ENCODE peak calls at places on chromosomes 13 and 19, in four cellular contexts. D, Q, G and A are unnamed samples.

GRCh38 chr13:59834801-59835200 is 328.9 kb downstream of the DIAPH3 start:
- DNase-seq in D (no peak), Q (peak), G (no peak), A (no peak)

GRCh38 chr19:56971230-56971629 is 130.7 kb upstream of the PEG3 start:
- DNase-seq in D (no peak), Q (no peak), G (no peak), A (no peak)

GRCh38 chr13:110089815-110090214 is 217.1 kb downstream of the COL4A1 start:
- DNase-seq in D (no peak), Q (no peak), G (no peak), A (no peak)

GRCh38 chr19:46863818-46864629 is 3.2 kb downstream of the ARHGAP35 start:
- DNase-seq in D (peak), Q (peak), G (peak), A (peak)

GRCh38 chr13:75762066-75762937 is 126.2 kb downstream of the LMO7 start:
- DNase-seq in D (no peak), Q (peak), G (no peak), A (no peak)

GRCh38 chr13:62246581-62246980 is 830.9 kb upstream of the PCDH20 start:
- DNase-seq in D (no peak), Q (no peak), G (no peak), A (no peak)

GRCh38 chr13:106110241-106110855 is 425.1 kb downstream of the EFNB2 start:
- DNase-seq in D (peak), Q (peak), G (no peak), A (no peak)

GRCh38 chr19:4575267-4575793 is 15.8 kb upstream of the SEMA6B start:
- DNase-seq in D (peak), Q (peak), G (peak), A (peak)

GRCh38 chr13:43154839-43155238 is 131.5 kb downstream of the DNAJC15 start:
- DNase-seq in D (peak), Q (no peak), G (no peak), A (no peak)

GRCh38 chr13:44815507-44816074 is 173.7 kb downstream of the NUFIP1 start:
- DNase-seq in D (peak), Q (peak), G (peak), A (no peak)

GRCh38 chr13:41352935-41353801 is 42.1 kb downstream of the NAA16 start:
- DNase-seq in D (peak), Q (peak), G (peak), A (no peak)

GRCh38 chr13:21234537-21234936 is 58.1 kb downstream of the MRPL57 start:
- DNase-seq in D (no peak), Q (no peak), G (no peak), A (no peak)

GRCh38 chr19:1853295-1854031 is 5.2 kb upstream of the REXO1 start:
- DNase-seq in D (peak), Q (peak), G (peak), A (peak)

GRCh38 chr19:1855828-1856255 is 7.5 kb downstream of the KLF16 start:
- DNase-seq in D (no peak), Q (peak), G (no peak), A (no peak)

GRCh38 chr19:1855040-1855827 is 7.0 kb upstream of the REXO1 start:
- DNase-seq in D (peak), Q (peak), G (peak), A (peak)

GRCh38 chr19:1854032-1854541 is 5.8 kb upstream of the REXO1 start:
- DNase-seq in D (no peak), Q (no peak), G (no peak), A (no peak)

GRCh38 chr19:1854542-1855039 is 6.3 kb upstream of the REXO1 start:
- DNase-seq in D (peak), Q (no peak), G (peak), A (no peak)
- H2BK5ac ChIP-seq in D (no peak), Q (peak), G (no peak), A (peak)

DNA sequence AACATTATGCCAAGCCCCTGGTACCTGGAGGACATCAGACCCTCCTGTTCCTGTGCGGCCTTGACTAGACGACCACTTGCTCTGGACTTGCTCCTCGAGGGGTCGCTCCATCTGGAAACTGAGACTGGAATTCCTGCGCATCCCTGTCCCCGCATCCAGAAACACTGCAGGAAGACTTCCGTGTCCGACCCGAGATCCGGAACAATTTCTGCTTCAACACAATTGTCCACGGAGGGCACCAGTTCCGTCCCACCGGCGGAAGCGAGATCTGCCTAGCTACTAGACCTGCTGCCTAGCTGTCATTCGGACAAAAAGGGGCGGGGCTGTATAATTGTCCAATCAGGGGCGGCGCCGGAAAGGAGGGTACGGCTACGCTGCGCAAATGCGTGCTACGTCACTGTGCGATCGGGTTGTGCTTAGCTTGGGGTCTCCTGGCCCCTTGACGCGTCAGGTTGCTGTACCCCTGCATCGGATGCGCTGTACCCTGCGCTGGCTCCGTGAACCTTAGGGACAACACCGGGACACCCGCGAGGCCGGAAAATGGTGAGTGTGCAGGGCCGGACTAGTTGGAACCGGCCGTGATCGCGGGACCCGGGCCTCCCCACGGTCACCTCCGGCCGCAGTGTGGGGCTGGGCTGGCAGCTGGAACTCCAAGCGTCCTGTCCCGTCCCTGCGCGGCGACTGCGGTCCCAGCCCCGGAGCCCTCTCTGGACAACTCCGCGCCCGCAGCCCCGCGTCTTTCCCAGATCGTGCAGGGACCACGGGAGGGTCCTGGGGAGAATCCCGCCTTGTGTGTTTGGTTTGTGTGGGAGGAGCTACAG is at the start of the genes ZNF490 and ZNF791:
- DNase-seq in D (peak), Q (peak), G (peak), A (peak)
- H2BK5ac ChIP-seq in D (peak), Q (peak), G (peak), A (peak)

GRCh38 chr19:49688531-49689132 is 762 bp upstream of the ADM5 start:
- DNase-seq in D (no peak), Q (no peak), G (peak), A (peak)
- H2BK5ac ChIP-seq in D (no peak), Q (no peak), G (no peak), A (peak)

GRCh38 chr19:1154731-1155351 is 19.2 kb downstream of the SBNO2 start:
- DNase-seq in D (no peak), Q (peak), G (no peak), A (no peak)
- H2BK5ac ChIP-seq in D (no peak), Q (peak), G (no peak), A (no peak)

GRCh38 chr13:30963794-30964193 is 31.3 kb downstream of the TEX26 start:
- DNase-seq in D (no peak), Q (peak), G (no peak), A (no peak)
- H2BK5ac ChIP-seq in D (no peak), Q (no peak), G (no peak), A (no peak)

GRCh38 chr19:36524617-36525016 is 3.5 kb downstream of the ZNF260 start:
- DNase-seq in D (no peak), Q (no peak), G (no peak), A (no peak)

GRCh38 chr19:36528194-36528920 is at the start of gene ZNF260:
- DNase-seq in D (peak), Q (peak), G (peak), A (peak)

GRCh38 chr19:36528921-36529518 is 949 bp upstream of the ZNF260 start:
- DNase-seq in D (peak), Q (no peak), G (peak), A (peak)

GRCh38 chr19:36526581-36526980 is 1.5 kb downstream of the ZNF260 start:
- DNase-seq in D (no peak), Q (no peak), G (no peak), A (no peak)

GRCh38 chr19:36527873-36528193 is 238 bp downstream of the ZNF260 start:
- DNase-seq in D (no peak), Q (no peak), G (no peak), A (no peak)
- H2BK5ac ChIP-seq in D (peak), Q (peak), G (peak), A (peak)

DNA sequence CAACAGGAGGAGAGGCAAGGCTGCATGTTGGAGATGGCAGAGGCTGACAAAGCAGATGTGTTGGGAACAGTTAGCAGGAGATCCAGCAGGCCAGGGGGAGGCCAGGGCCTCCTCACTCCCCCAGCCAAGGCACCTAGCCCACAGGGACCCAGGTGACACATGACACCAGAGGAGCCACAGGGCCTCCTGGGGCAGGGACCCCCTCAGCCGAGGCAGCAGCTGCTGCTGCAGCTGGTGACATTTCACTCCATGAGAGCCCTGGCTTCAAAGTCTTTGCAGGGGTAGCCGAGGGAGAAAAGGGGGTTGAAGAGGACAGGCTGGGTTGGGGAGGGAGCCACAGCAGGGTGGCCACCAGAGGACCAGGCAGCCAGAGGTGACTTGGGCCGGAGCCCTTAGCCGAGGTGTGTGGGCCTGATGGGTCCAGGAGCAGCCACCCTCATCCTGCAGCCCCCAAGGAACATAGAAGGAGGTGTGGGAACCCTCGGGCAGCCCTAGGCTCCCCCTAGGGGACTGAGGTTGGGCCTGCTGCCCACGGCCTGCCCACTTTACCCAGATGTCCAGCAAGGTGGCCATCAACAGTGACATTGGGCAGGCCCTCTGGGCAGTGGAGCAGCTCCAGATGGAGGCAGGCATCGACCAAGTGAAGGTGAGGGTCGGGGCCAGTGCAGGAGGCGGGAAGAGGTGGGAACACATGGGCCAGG is at the start of gene GNG14:
- DNase-seq in D (no peak), Q (no peak), G (no peak), A (no peak)
- H2BK5ac ChIP-seq in D (no peak), Q (no peak), G (no peak), A (no peak)

DNA sequence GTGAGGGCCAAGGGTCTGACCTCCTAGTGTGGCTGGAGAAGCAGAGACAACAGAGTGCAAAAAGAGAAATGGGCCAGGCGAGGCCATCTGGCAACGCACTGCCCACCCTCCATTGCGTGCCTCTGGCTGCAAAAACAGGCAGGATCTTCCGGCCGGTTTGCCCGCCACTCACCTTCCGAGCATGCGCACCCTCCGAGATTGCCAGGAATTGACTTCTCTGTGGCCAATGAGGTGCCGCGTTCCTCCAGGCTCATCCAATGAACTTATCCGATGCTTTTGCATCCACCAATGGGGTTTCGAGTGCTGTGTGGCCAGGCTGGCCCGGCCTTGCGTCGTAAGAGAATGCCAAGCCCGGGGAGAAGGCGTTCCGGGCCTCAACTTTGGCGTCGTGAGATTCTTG is at the start of gene TEX101:
- DNase-seq in D (no peak), Q (no peak), G (no peak), A (no peak)
- H2BK5ac ChIP-seq in D (no peak), Q (no peak), G (no peak), A (no peak)

GRCh38 chr13:88086577-88086976 is 415.4 kb downstream of the SLITRK5 start:
- DNase-seq in D (no peak), Q (peak), G (no peak), A (no peak)

GRCh38 chr13:88085036-88085435 is 413.9 kb downstream of the SLITRK5 start:
- DNase-seq in D (no peak), Q (no peak), G (no peak), A (no peak)
- H2BK5ac ChIP-seq in D (no peak), Q (no peak), G (no peak), A (no peak)